ENCODE peak calls at places on chromosomes 3 and 15, in four cellular contexts. T is iris pigment epithelial cell; P is stimulated activated CD4-positive, alpha-beta T cell treated with anti-CD3 and anti-CD28 coated beads, Interleukin-15, amount 100 ng/mL, for 1 hour; S is pancreas. Q is an unnamed sample.

GRCh38 chr3:66095295-66096001 is 56.7 kb upstream of the MAGI1 start:
- DNase-seq in T (no peak), P (no peak), S (no peak), Q (peak)

GRCh38 chr3:40042752-40043443 is 233.5 kb downstream of the MYRIP start:
- DNase-seq in T (peak), P (no peak), S (no peak), Q (no peak)

GRCh38 chr15:65414841-65415621 is 7.7 kb downstream of the IGDCC4 start:
- DNase-seq in T (peak), P (no peak), S (no peak), Q (peak)

GRCh38 chr3:59540696-59541095 is 490.9 kb upstream of the CFAP20DC start:
- DNase-seq in T (no peak), P (no peak), S (no peak), Q (no peak)

GRCh38 chr3:140610544-140610943 is 67.3 kb upstream of the TRIM42 start:
- DNase-seq in T (no peak), P (no peak), S (no peak), Q (no peak)

GRCh38 chr3:153572654-153573053 is 410.6 kb downstream of the RAP2B start:
- DNase-seq in T (no peak), P (no peak), S (no peak), Q (no peak)

GRCh38 chr15:33756950-33757349 is 211.3 kb upstream of the CHRM5 start:
- DNase-seq in T (no peak), P (no peak), S (no peak), Q (no peak)

GRCh38 chr15:74222705-74223104 is 13.4 kb upstream of the CCDC33 start:
- DNase-seq in T (no peak), P (no peak), S (peak), Q (no peak)

GRCh38 chr3:142947799-142948575 is 15.5 kb downstream of the PAQR9 start:
- DNase-seq in T (peak), P (no peak), S (no peak), Q (no peak)

GRCh38 chr3:197600796-197601565 is 45.2 kb upstream of the BDH1 start:
- DNase-seq in T (peak), P (no peak), S (no peak), Q (peak)

GRCh38 chr3:14143271-14143605 is 18.4 kb downstream of the TMEM43 start:
- DNase-seq in T (peak), P (no peak), S (no peak), Q (peak)